ENCODE peak calls at places on chromosomes 12 and 14, in nine cellular contexts. M, K, X, E, R, A, W, T and B are unnamed samples.

GRCh38 chr12:6927999-6928702 is 392 bp downstream of the ATN1 start:
- DNase-seq in W (no peak), R (no peak), M (no peak), K (no peak), A (peak; percentile 71), X (peak; percentile 78), T (peak; percentile 48), E (no peak), B (peak; percentile 92)

GRCh38 chr12:5626146-5626545 is 194.2 kb downstream of the NTF3 start:
- DNase-seq in R (no peak), M (no peak), A (no peak), X (no peak), E (no peak), T (no peak), W (no peak), K (no peak), B (no peak)

GRCh38 chr12:89333564-89334252 is 18.6 kb downstream of the DUSP6 start:
- DNase-seq in W (no peak), R (no peak), M (no peak), E (no peak), A (no peak), K (no peak), X (no peak), T (no peak), B (no peak)

GRCh38 chr14:57749267-57749666 is 116.6 kb downstream of the SLC35F4 start:
- DNase-seq in M (no peak), E (no peak), R (peak; percentile 62), K (no peak), X (no peak), W (peak; percentile 96), A (no peak), T (peak; percentile 77), B (peak; percentile 48)

GRCh38 chr12:102216086-102216691 is 18.6 kb upstream of the PMCH start:
- DNase-seq in X (no peak), K (peak; percentile 55), R (peak; percentile 63), E (peak; percentile 83), W (peak; percentile 24), A (no peak), M (no peak), T (peak; percentile 59), B (no peak)

GRCh38 chr14:38578278-38578681 is 322.4 kb upstream of the CLEC14A start:
- DNase-seq in M (no peak), X (no peak), E (no peak), R (peak; percentile 1), T (peak; percentile 73), A (no peak), W (no peak), K (no peak), B (no peak)

GRCh38 chr12:3251067-3251466 is 173.9 kb downstream of the TSPAN9 start:
- DNase-seq in W (no peak), X (no peak), T (no peak), K (no peak), R (no peak), A (no peak), M (no peak), E (no peak), B (no peak)

GRCh38 chr12:128864516-128865186 is 11.4 kb downstream of the GLT1D1 start:
- DNase-seq in T (no peak), E (no peak), X (peak; percentile 70), M (no peak), A (no peak), K (no peak), R (no peak), W (no peak), B (peak; percentile 46)

GRCh38 chr14:106094654-106095189 is 568.3 kb downstream of the TMEM121 start:
- DNase-seq in T (no peak), A (no peak), W (no peak), M (peak; percentile 4), E (no peak), R (no peak), K (no peak), X (no peak), B (no peak)

GRCh38 chr14:62409909-62410308 is 635.3 kb downstream of the KCNH5 start:
- DNase-seq in M (no peak), T (peak; percentile 28), R (peak; percentile 73), K (no peak), A (no peak), X (no peak), E (peak; percentile 80), W (peak; percentile 18), B (no peak)

GRCh38 chr12:21073822-21074460 is 57.1 kb upstream of the SLCO1B1 start:
- DNase-seq in E (no peak), R (peak; percentile 90), A (no peak), X (no peak), M (peak; percentile 67), W (peak; percentile 32), T (peak; percentile 46), K (no peak), B (no peak)

GRCh38 chr12:63862187-63863107 is 17.9 kb downstream of the SRGAP1 start:
- DNase-seq in M (peak; percentile 78), T (peak; percentile 67), R (peak; percentile 39), W (peak; percentile 96), E (no peak), K (peak; percentile 19), X (no peak), A (no peak), B (no peak)

GRCh38 chr14:90968025-90968424 is 92.4 kb downstream of the RPS6KA5 start:
- DNase-seq in T (peak; percentile 3), K (no peak), M (no peak), E (no peak), X (no peak), W (peak; percentile 6), R (peak; percentile 8), A (no peak), B (no peak)

GRCh38 chr14:89393346-89393745 is 23.7 kb downstream of the FOXN3 start:
- DNase-seq in R (no peak), W (no peak), X (no peak), A (no peak), T (no peak), E (peak; percentile 11), M (no peak), K (no peak), B (no peak)

GRCh38 chr12:120737557-120738251 is 12.1 kb downstream of the ACADS start:
- DNase-seq in R (no peak), X (no peak), E (no peak), K (no peak), A (no peak), M (no peak), W (no peak), T (no peak), B (peak; percentile 81)

GRCh38 chr14:74663884-74664283 is 49.0 kb downstream of the AREL1 start:
- DNase-seq in W (no peak), K (no peak), A (no peak), E (no peak), M (no peak), T (peak; percentile 28), R (no peak), X (no peak), B (no peak)

GRCh38 chr12:127054531-127054930 is 1212.4 kb upstream of the TMEM132C start:
- DNase-seq in A (no peak), X (no peak), R (peak; percentile 83), E (no peak), M (no peak), W (peak; percentile 65), K (no peak), T (peak; percentile 52), B (peak; percentile 45)

GRCh38 chr12:24937553-24938244 is 11.2 kb downstream of the BCAT1 start:
- DNase-seq in E (peak; percentile 51), A (no peak), T (peak; percentile 57), R (peak; percentile 65), M (no peak), K (no peak), X (no peak), W (no peak), B (peak; percentile 54)

GRCh38 chr12:47876404-47876960 is 28.3 kb downstream of the VDR start:
- DNase-seq in X (no peak), A (no peak), M (no peak), E (no peak), R (no peak), W (no peak), T (peak; percentile 43), K (no peak), B (no peak)

GRCh38 chr12:47875732-47876131 is 29.1 kb downstream of the VDR start:
- DNase-seq in E (no peak), T (no peak), K (no peak), M (no peak), R (no peak), W (no peak), X (no peak), A (no peak), B (no peak)

GRCh38 chr12:47878293-47878917 is 26.4 kb downstream of the VDR start:
- DNase-seq in K (no peak), R (no peak), T (no peak), A (no peak), W (no peak), M (no peak), E (no peak), X (no peak), B (no peak)

GRCh38 chr12:47878918-47879481 is 25.8 kb downstream of the VDR start:
- DNase-seq in X (no peak), T (no peak), K (no peak), R (no peak), M (no peak), W (no peak), A (no peak), E (no peak), B (no peak)

GRCh38 chr12:47877081-47877480 is 27.7 kb downstream of the VDR start:
- DNase-seq in A (no peak), E (no peak), X (no peak), W (no peak), K (no peak), R (no peak), M (no peak), T (no peak), B (no peak)
- H3K4me3 ChIP-seq in A (no peak overlapping the region), E (no peak overlapping the region), X (no peak overlapping the region), W (no peak overlapping the region), K (no peak overlapping the region), R (no peak overlapping the region), M (no peak overlapping the region), T (no peak overlapping the region), B (no peak overlapping the region)

DNA sequence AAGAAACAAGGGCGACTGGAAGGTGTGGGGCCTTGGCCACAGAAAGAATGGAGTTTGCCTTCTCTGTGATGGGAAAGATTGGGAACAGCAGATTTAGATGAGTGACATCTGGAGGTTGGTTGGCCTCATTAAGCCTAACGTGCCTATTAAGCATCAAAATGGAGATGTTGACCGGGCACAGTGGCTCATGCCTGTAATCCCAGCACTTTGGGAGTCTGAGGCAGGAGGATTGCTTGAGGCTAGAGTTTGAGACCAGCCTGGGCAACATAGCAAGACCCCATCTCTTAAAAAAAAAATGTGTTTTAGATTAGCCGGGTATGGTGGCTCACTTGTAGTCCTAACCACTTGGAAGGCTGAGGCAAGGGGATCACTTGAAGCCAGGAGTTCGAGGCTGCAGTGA is 171.9 kb downstream of the ETV6 start:
- DNase-seq in E (no peak), A (no peak), K (no peak), R (no peak), T (no peak), M (no peak), X (no peak), W (no peak), B (no peak)
- H3K4me1 ChIP-seq in E (peaks cover 19% of the 10 kb centered on the region), A (no peaks in the 10 kb centered on the region), K (peaks cover 16% of the 10 kb centered on the region), R (peaks cover 12% of the 10 kb centered on the region), T (peaks cover 19% of the 10 kb centered on the region), M (no peaks in the 10 kb centered on the region), X (peaks cover 6% of the 10 kb centered on the region), W (no peaks in the 10 kb centered on the region), B (peaks cover 23% of the 10 kb centered on the region)

GRCh38 chr14:102184678-102185040 is 45.0 kb downstream of the WDR20 start:
- DNase-seq in X (no peak), K (no peak), R (peak; percentile 20), M (no peak), E (no peak), A (no peak), W (no peak), T (no peak), B (no peak)
- H4K20me1 ChIP-seq in X (peaks cover 29% of the 10 kb centered on the region), K (no peaks in the 10 kb centered on the region), R (peaks cover 4% of the 10 kb centered on the region), M (no peaks in the 10 kb centered on the region), E (peaks cover 73% of the 10 kb centered on the region), A (no peaks in the 10 kb centered on the region), W (no peaks in the 10 kb centered on the region), T (peaks cover 8% of the 10 kb centered on the region), B (peaks cover 44% of the 10 kb centered on the region)

GRCh38 chr14:73025544-73025943 is 1.4 kb downstream of the ZFYVE1 start:
- DNase-seq in X (no peak), K (no peak), T (peak; percentile 70), A (no peak), M (no peak), W (peak; percentile 33), R (peak; percentile 14), E (peak; percentile 42), B (no peak)
- H3K4me3 ChIP-seq in X (peak overlapping the region; percentile 95), K (peak overlapping the region; percentile 92), T (peak overlapping the region; percentile 90), A (no peak overlapping the region), M (peak overlapping the region; percentile 77), W (peak overlapping the region; percentile 81), R (peak overlapping the region; percentile 64), E (peak overlapping the region; percentile 12), B (peak overlapping the region; percentile 82)